ENCODE peak calls at places on chromosome 12, in eight cellular contexts. F is adipocyte, Y is heart right ventricle, L is small intestine, G is lower lobe of right lung, W is Karpas-422, S is cardiac muscle cell, A is Panc1. T is an unnamed sample.

GRCh38 chr12:5376591-5377207 is 55.2 kb upstream of the NTF3 start:
- DNase-seq in G (no peak), A (no peak), F (no peak), L (peak; percentile 41), Y (no peak), S (no peak), W (no peak), T (no peak)

GRCh38 chr12:99059824-99060526 is 414.9 kb downstream of the APAF1 start:
- DNase-seq in W (no peak), A (no peak), L (no peak), S (peak; percentile 45), F (peak; percentile 89), G (no peak), Y (peak; percentile 48), T (peak; percentile 66)

GRCh38 chr12:116450406-116450910 is 108.7 kb upstream of the MAP1LC3B2 start:
- DNase-seq in Y (no peak), W (no peak), F (no peak), S (no peak), G (no peak), A (no peak), L (no peak), T (no peak)

GRCh38 chr12:14849664-14850063 is 6.3 kb upstream of the ART4 start:
- DNase-seq in S (no peak), A (no peak), Y (peak; percentile 23), L (no peak), G (no peak), W (no peak), F (peak; percentile 72), T (no peak)

GRCh38 chr12:117038919-117039318 is 60.3 kb downstream of the TESC start:
- DNase-seq in G (no peak), Y (no peak), A (no peak), W (no peak), S (no peak), F (no peak), L (no peak), T (no peak)

GRCh38 chr12:4369548-4369947 is 10.0 kb downstream of the FGF23 start:
- DNase-seq in G (no peak), F (no peak), A (no peak), Y (no peak), L (no peak), W (no peak), S (no peak), T (no peak)

GRCh38 chr12:712172-712863 is 40.1 kb upstream of the WNK1 start:
- DNase-seq in Y (no peak), G (no peak), A (no peak), W (no peak), S (no peak), F (peak; percentile 19), L (no peak), T (no peak)

GRCh38 chr12:19397534-19397933 is 41.8 kb upstream of the AEBP2 start:
- DNase-seq in S (no peak), W (no peak), Y (no peak), L (no peak), F (no peak), A (no peak), G (no peak), T (no peak)

GRCh38 chr12:24902521-24903304 is 46.2 kb downstream of the BCAT1 start:
- DNase-seq in F (peak; percentile 72), A (no peak), L (no peak), S (peak; percentile 45), Y (no peak), G (peak; percentile 63), W (no peak), T (peak; percentile 80)

GRCh38 chr12:52023182-52023975 is 16.6 kb downstream of the TAMALIN start:
- DNase-seq in W (peak; percentile 93), G (peak; percentile 93), F (peak; percentile 92), L (peak; percentile 74), S (peak; percentile 89), A (no peak), Y (peak; percentile 86), T (peak; percentile 95)

GRCh38 chr12:87779016-87779415 is 250.2 kb downstream of the C12orf50 start:
- DNase-seq in A (no peak), Y (no peak), S (no peak), G (no peak), L (no peak), F (no peak), W (no peak), T (no peak)

GRCh38 chr12:3496964-3497363 is 6.0 kb downstream of the PRMT8 start:
- DNase-seq in W (peak; percentile 61), G (no peak), S (peak; percentile 18), A (no peak), L (peak; percentile 2), Y (no peak), F (no peak), T (no peak)

DNA sequence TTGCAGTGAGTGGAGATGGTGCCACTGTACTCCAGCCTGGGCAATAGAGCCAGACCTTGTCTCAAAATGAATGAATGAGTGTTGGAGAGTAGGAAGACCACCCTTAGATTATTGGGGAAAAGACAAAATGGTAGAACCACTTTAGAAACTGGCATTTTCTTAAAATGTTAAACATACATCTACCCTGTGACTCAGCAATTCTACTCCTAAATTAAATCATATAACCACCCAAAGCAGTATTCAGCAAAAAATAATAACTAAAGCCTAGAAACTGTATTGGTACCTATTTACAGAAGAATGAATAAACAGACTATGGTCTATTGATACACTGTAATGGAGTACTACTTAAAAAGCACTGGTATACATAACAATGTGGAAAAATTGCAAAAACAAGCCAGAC is 9.1 kb downstream of the NUP37 start:
- DNase-seq in G (no peak), S (no peak), W (no peak), L (no peak), Y (no peak), A (no peak), F (no peak), T (no peak)
- H3K27me3 ChIP-seq in G (no peaks in the 10 kb centered on the region), S (no peaks in the 10 kb centered on the region), W (no peaks in the 10 kb centered on the region), L (no peaks in the 10 kb centered on the region), Y (no peaks in the 10 kb centered on the region), A (no peaks in the 10 kb centered on the region), F (no peaks in the 10 kb centered on the region), T (no peaks in the 10 kb centered on the region)

DNA sequence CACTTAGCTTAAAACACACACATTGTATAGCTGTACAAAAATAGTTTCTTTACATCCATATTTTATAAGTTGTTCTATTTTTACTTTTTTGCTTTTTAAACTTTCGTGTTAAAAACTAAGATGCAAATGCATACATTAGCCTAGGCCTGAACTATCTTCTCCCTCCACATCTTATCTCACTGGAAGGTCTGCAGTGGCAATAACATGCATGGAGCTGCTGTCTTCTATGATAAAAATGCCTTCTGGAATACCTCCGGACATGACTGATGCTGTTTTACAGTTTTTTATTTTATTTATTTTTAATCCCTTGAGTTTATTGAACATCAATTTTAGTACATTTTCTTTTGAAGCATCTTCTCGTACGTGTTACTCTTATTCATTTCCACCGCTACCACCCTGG is 112.3 kb upstream of the TSPAN8 start:
- DNase-seq in S (no peak), A (no peak), W (no peak), Y (no peak), L (no peak), G (no peak), F (no peak), T (no peak)
- H3K36me3 ChIP-seq in S (no peaks in the 10 kb centered on the region), A (no peaks in the 10 kb centered on the region), W (no peaks in the 10 kb centered on the region), Y (no peaks in the 10 kb centered on the region), L (no peaks in the 10 kb centered on the region), G (no peaks in the 10 kb centered on the region), F (no peaks in the 10 kb centered on the region), T (no peaks in the 10 kb centered on the region)

DNA sequence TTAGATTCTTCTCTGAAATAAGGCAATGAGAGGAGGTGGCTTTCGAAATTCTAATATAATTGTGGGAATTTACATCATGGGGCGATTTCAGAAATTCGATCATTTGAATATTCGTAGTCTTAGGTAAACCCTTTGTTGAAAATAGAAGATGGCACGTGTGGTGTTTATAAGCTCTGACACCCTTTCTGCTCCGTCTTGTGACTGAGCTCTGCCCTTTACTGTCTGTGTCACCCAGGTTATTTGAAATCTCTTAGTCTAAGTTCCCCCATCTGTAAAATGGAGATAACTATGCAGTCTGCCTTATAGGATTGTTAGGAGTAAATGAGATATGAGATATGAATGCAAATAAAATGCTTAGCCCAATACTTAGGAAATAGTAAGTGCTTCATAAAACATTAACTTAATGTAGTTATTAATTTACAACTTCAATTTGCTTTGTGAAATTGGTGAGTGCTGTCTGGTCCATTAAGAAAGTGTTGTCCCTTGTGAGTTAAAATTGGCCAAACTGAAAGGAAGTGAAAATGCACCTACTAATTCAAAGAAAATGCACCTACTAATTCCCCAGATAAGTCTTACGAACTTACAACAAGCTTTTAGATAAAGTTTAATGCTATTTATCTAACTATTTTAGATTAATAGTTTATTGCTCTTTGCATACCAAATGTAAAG is 1.6 kb downstream of the BMAL2 start:
- DNase-seq in A (no peak), W (no peak), Y (no peak), L (peak; percentile 58), G (no peak), S (no peak), F (no peak), T (no peak)
- H3K4me1 ChIP-seq in A (peaks cover 46% of the 10 kb centered on the region), W (peaks cover 8% of the 10 kb centered on the region), Y (peaks cover 6% of the 10 kb centered on the region), L (no peaks in the 10 kb centered on the region), G (peaks cover 23% of the 10 kb centered on the region), S (no peaks in the 10 kb centered on the region), F (peaks cover 27% of the 10 kb centered on the region), T (peaks cover 13% of the 10 kb centered on the region)

GRCh38 chr12:57611810-57612710 is 825 bp downstream of the ARHGEF25 start:
- DNase-seq in L (no peak), S (no peak), G (no peak), A (no peak), F (no peak), Y (no peak), W (no peak), T (no peak)
- H3K27me3 ChIP-seq in L (no peaks in the 10 kb centered on the region), S (peaks cover 28% of the 10 kb centered on the region), G (peaks cover 21% of the 10 kb centered on the region), A (no peaks in the 10 kb centered on the region), F (peaks cover 38% of the 10 kb centered on the region), Y (no peaks in the 10 kb centered on the region), W (no peaks in the 10 kb centered on the region), T (no peaks in the 10 kb centered on the region)

DNA sequence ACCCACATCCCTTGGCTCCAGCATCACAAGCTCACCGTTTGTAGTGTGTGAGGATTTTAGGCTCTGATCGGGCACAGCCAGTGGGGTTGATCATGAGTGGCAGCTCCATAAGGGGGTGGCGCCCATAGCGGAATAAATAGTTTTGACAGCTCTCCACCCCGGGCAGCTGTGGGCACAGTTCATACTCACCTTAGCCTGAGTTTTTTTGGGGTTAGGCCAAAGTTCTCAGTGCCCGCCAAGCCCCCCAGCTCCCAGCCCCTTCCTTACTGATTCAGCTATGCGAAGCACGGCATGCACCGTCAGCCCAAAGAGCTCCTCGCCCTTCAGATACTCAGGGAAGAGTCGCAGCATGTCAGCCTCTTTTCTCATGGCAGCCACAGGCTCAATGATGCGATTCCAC is 6.0 kb upstream of the PRKAG1 start:
- DNase-seq in A (no peak), S (no peak), L (no peak), Y (no peak), F (no peak), W (no peak), G (no peak), T (peak; percentile 17)
- H3K36me3 ChIP-seq in A (peaks cover 41% of the 10 kb centered on the region), S (peaks cover 67% of the 10 kb centered on the region), L (peaks cover 30% of the 10 kb centered on the region), Y (peaks cover 18% of the 10 kb centered on the region), F (peaks cover 88% of the 10 kb centered on the region), W (peaks cover 33% of the 10 kb centered on the region), G (peaks cover 89% of the 10 kb centered on the region), T (peaks cover 19% of the 10 kb centered on the region)

T was measured in aorta.